ENCODE peak calls at places on chromosomes 7 and 10, in nine cellular contexts. F is CD4-positive, CD25-positive, alpha-beta regulatory T cell; N is aorta; Z is PC-9; S is heart right ventricle; E is hepatocyte; V is uterus; G is spleen; U is transverse colon. C is an unnamed sample. For H3K27me3, the result is how much of the 10 kb centered on the place peaks cover.

GRCh38 chr10:110010076-110011069 is 2.6 kb downstream of the ADD3 start:
- DNase-seq in V (no peak), N (no peak), U (no peak), S (no peak), G (no peak), F (peak), E (no peak), Z (no peak), C (no peak)

GRCh38 chr7:1986366-1987083 is 246.2 kb downstream of the MAD1L1 start:
- DNase-seq in F (no peak), Z (no peak), N (peak), V (no peak), S (no peak), E (no peak), G (peak), U (no peak), C (no peak)

GRCh38 chr10:119457966-119458766 is 84.4 kb downstream of the RGS10 start:
- DNase-seq in E (no peak), S (no peak), F (no peak), G (no peak), N (no peak), Z (no peak), U (no peak), V (no peak), C (no peak)

GRCh38 chr10:112115781-112116385 is 67.7 kb downstream of the GPAM start:
- DNase-seq in V (no peak), N (no peak), F (no peak), Z (peak), U (peak), G (no peak), S (no peak), E (peak), C (peak)

GRCh38 chr7:29864668-29865067 is 58.4 kb downstream of the WIPF3 start:
- DNase-seq in E (no peak), Z (no peak), U (no peak), F (no peak), G (no peak), S (no peak), V (no peak), N (no peak), C (no peak)

GRCh38 chr7:138665249-138665648 is 35.9 kb downstream of the SVOPL start:
- DNase-seq in U (peak), V (no peak), F (no peak), N (no peak), S (no peak), Z (no peak), E (peak), G (no peak), C (no peak)

GRCh38 chr10:17115683-17116082 is 13.9 kb downstream of the CUBN start:
- DNase-seq in Z (peak), N (no peak), E (peak), F (no peak), U (no peak), G (no peak), S (no peak), V (no peak), C (peak)

GRCh38 chr7:54811925-54812264 is 52.9 kb upstream of the SEC61G start:
- DNase-seq in E (no peak), G (no peak), Z (no peak), V (no peak), S (no peak), U (no peak), N (no peak), F (no peak), C (no peak)

GRCh38 chr7:33156441-33156840 is 27.1 kb downstream of the BBS9 start:
- DNase-seq in S (no peak), E (no peak), F (no peak), V (no peak), Z (no peak), U (no peak), N (no peak), G (no peak), C (no peak)

GRCh38 chr7:158042156-158042880 is 545.3 kb downstream of the PTPRN2 start:
- DNase-seq in U (no peak), E (no peak), N (no peak), V (no peak), S (no peak), F (no peak), G (peak), Z (no peak), C (no peak)

GRCh38 chr10:11285171-11285570 is 267.5 kb downstream of the CELF2 start:
- DNase-seq in G (no peak), V (no peak), E (peak), S (no peak), Z (no peak), U (no peak), F (no peak), N (no peak), C (peak)

GRCh38 chr10:102624751-102625330 is 19.4 kb upstream of the TRIM8 start:
- DNase-seq in N (no peak), E (no peak), S (no peak), Z (no peak), F (no peak), U (no peak), G (peak), V (no peak), C (no peak)

GRCh38 chr10:112227331-112227961 is 43.9 kb upstream of the GPAM start:
- DNase-seq in Z (no peak), S (no peak), E (peak), N (no peak), V (no peak), F (no peak), U (no peak), G (no peak), C (no peak)

GRCh38 chr7:140945940-140946339 is 21.2 kb upstream of the BRAF start:
- DNase-seq in S (no peak), Z (no peak), F (no peak), U (no peak), G (no peak), E (no peak), N (no peak), V (no peak), C (no peak)

GRCh38 chr7:70071786-70072185 is 473.5 kb downstream of the AUTS2 start:
- DNase-seq in Z (no peak), V (no peak), E (no peak), U (no peak), S (no peak), F (no peak), N (no peak), G (no peak), C (no peak)

GRCh38 chr7:92064414-92065029 is 69.8 kb downstream of the CYP51A1 start:
- DNase-seq in N (no peak), E (no peak), Z (no peak), F (no peak), S (no peak), U (no peak), G (no peak), V (no peak), C (no peak)

GRCh38 chr7:135210818-135211178 is 528 bp downstream of the WDR91 start:
- DNase-seq in N (no peak), G (no peak), U (no peak), F (no peak), S (no peak), E (no peak), V (peak), Z (no peak), C (no peak)

GRCh38 chr10:103445767-103446567 is 6.2 kb downstream of the CALHM2 start:
- DNase-seq in Z (no peak), S (peak), G (no peak), N (peak), E (no peak), U (peak), V (peak), F (no peak), C (no peak)

GRCh38 chr7:26413007-26413691 is 121.5 kb downstream of the SNX10 start:
- DNase-seq in F (no peak), S (no peak), E (no peak), G (no peak), N (no peak), Z (no peak), U (no peak), V (no peak), C (no peak)

GRCh38 chr7:16774986-16775385 is 21.4 kb downstream of the TSPAN13 start:
- DNase-seq in F (no peak), Z (no peak), V (no peak), E (no peak), S (no peak), N (no peak), G (no peak), U (no peak), C (no peak)

GRCh38 chr7:151374139-151374538 is 32.5 kb downstream of the NUB1 start:
- DNase-seq in U (no peak), F (no peak), S (no peak), G (peak), Z (no peak), N (no peak), V (no peak), E (no peak), C (no peak)

GRCh38 chr10:62992145-62992721 is 140.9 kb upstream of the NRBF2 start:
- DNase-seq in S (peak), U (no peak), E (no peak), G (no peak), Z (no peak), V (no peak), F (no peak), N (no peak), C (no peak)

GRCh38 chr7:119233015-119233414 is 1008.5 kb downstream of the ANKRD7 start:
- DNase-seq in S (no peak), U (no peak), G (no peak), V (no peak), E (no peak), N (no peak), F (no peak), Z (no peak), C (no peak)

GRCh38 chr7:151087247-151088018 is 1.2 kb downstream of the AGAP3 start:
- DNase-seq in G (peak), N (peak), F (no peak), E (peak), Z (peak), U (peak), S (peak), V (peak), C (no peak)

GRCh38 chr7:139492293-139492692 is 8.8 kb upstream of the KLRG2 start:
- DNase-seq in G (no peak), Z (no peak), V (no peak), F (no peak), U (no peak), N (no peak), S (no peak), E (no peak), C (no peak)

GRCh38 chr7:121793716-121794115 is 79.2 kb upstream of the PTPRZ1 start:
- DNase-seq in N (no peak), E (no peak), U (no peak), F (no peak), G (no peak), S (no peak), V (no peak), Z (no peak), C (no peak)

GRCh38 chr10:108465871-108466641 is 1301.5 kb upstream of the SORCS1 start:
- DNase-seq in Z (no peak), F (no peak), E (peak), V (no peak), G (peak), S (peak), N (peak), U (peak), C (no peak)

GRCh38 chr10:70874061-70874460 is 14.3 kb downstream of the PCBD1 start:
- DNase-seq in F (no peak), E (no peak), S (no peak), Z (no peak), V (no peak), U (no peak), G (no peak), N (no peak), C (no peak)

GRCh38 chr7:96179863-96180262 is 142.0 kb downstream of the SLC25A13 start:
- DNase-seq in F (no peak), E (no peak), N (no peak), S (no peak), Z (no peak), V (no peak), U (no peak), G (no peak), C (no peak)

GRCh38 chr7:100679927-100680588 is 6.5 kb downstream of the GNB2 start:
- DNase-seq in N (no peak), G (no peak), Z (no peak), F (no peak), V (peak), U (peak), S (peak), E (no peak), C (no peak)

GRCh38 chr7:477626-478220 is 41.9 kb downstream of the PDGFA start:
- DNase-seq in F (no peak), S (no peak), N (peak), Z (peak), G (peak), U (no peak), V (no peak), E (no peak), C (no peak)

GRCh38 chr7:81534996-81535395 is 234.9 kb downstream of the HGF start:
- DNase-seq in G (no peak), U (no peak), S (no peak), N (no peak), V (no peak), Z (no peak), F (no peak), E (no peak), C (no peak)

GRCh38 chr10:6271663-6272062 is 68.9 kb downstream of the PFKFB3 start:
- DNase-seq in U (no peak), N (no peak), S (no peak), F (no peak), V (no peak), G (no peak), E (no peak), Z (no peak), C (no peak)

GRCh38 chr7:41599760-41600159 is 103.1 kb downstream of the INHBA start:
- DNase-seq in N (no peak), S (no peak), F (no peak), G (no peak), U (no peak), V (no peak), E (no peak), Z (no peak), C (no peak)

GRCh38 chr7:131111081-131111576 is 216.5 kb upstream of the MKLN1 start:
- DNase-seq in F (no peak), E (no peak), G (no peak), V (peak), Z (peak), U (peak), N (no peak), S (peak), C (no peak)

GRCh38 chr10:4512557-4513286 is 313.3 kb upstream of the AKR1E2 start:
- DNase-seq in G (no peak), E (peak), V (peak), N (peak), Z (peak), U (peak), F (no peak), S (peak), C (peak)

GRCh38 chr7:134625571-134625970 is 21.1 kb upstream of the BPGM start:
- DNase-seq in V (no peak), Z (no peak), F (no peak), E (no peak), N (no peak), G (no peak), S (no peak), U (no peak), C (no peak)

GRCh38 chr10:131651674-131652093 is 249.1 kb upstream of the PPP2R2D start:
- DNase-seq in G (peak), S (no peak), Z (no peak), E (no peak), V (no peak), F (no peak), N (no peak), U (no peak), C (no peak)

GRCh38 chr10:131654471-131655087 is 246.2 kb upstream of the PPP2R2D start:
- DNase-seq in F (no peak), Z (no peak), S (no peak), U (no peak), N (peak), E (no peak), V (no peak), G (peak), C (no peak)

GRCh38 chr10:131653550-131654470 is 247.0 kb upstream of the PPP2R2D start:
- DNase-seq in F (no peak), S (no peak), E (no peak), Z (no peak), V (no peak), G (peak), U (no peak), N (peak), C (no peak)

GRCh38 chr10:131652416-131652815 is 248.4 kb upstream of the PPP2R2D start:
- DNase-seq in N (no peak), V (no peak), S (no peak), G (peak), Z (no peak), U (no peak), F (no peak), E (no peak), C (no peak)

DNA sequence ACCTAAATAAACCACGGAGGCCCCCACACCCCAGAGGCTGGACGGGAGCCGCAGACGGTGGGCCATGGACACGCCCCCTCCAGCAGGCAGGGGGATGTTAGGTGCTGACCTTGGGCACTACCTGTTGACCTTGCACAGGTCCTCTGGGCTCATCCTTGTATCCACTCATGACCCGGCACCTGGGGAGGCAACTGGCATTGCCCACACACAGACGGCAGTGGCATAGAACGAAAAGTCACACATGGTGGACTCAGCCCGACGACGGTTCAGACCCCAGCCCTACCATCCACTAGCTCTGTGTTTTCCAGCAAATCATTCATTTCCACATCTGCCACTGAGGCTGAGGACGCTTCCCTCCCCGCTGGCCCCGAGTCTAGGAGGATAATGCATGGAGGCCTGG is 247.7 kb upstream of the PPP2R2D start:
- DNase-seq in E (no peak), Z (no peak), F (no peak), U (no peak), N (peak), V (no peak), G (peak), S (no peak), C (no peak)
- H3K27me3 ChIP-seq in E (under half), Z (under half), F (under half), U (under half), N (under half), V (under half), G (under half), S (half or more), C (under half)

GRCh38 chr7:30975257-30975899 is 11.6 kb downstream of the GHRHR start:
- DNase-seq in V (no peak), Z (no peak), U (no peak), N (no peak), E (no peak), G (no peak), F (no peak), S (no peak), C (no peak)
- H3K27me3 ChIP-seq in V (under half), Z (under half), U (under half), N (under half), E (under half), G (half or more), F (under half), S (under half), C (under half)

GRCh38 chr10:15865304-15865703 is 5.0 kb upstream of the MINDY3 start:
- DNase-seq in S (no peak), Z (no peak), F (no peak), E (no peak), N (no peak), V (no peak), U (no peak), G (no peak), C (no peak)
- H3K27me3 ChIP-seq in S (under half), Z (half or more), F (under half), E (half or more), N (under half), V (under half), U (half or more), G (under half), C (under half)

GRCh38 chr10:100728928-100729876 is 16.2 kb upstream of the PAX2 start:
- DNase-seq in F (no peak), U (no peak), S (no peak), G (peak), Z (no peak), N (no peak), V (no peak), E (peak), C (peak)

GRCh38 chr10:100731603-100732596 is 13.5 kb upstream of the PAX2 start:
- DNase-seq in Z (no peak), V (no peak), S (no peak), N (no peak), U (no peak), F (no peak), G (peak), E (no peak), C (no peak)

GRCh38 chr10:100727808-100728207 is 17.6 kb upstream of the PAX2 start:
- DNase-seq in S (no peak), U (no peak), N (no peak), F (no peak), E (no peak), Z (no peak), V (no peak), G (no peak), C (no peak)

GRCh38 chr10:100730739-100731602 is 14.4 kb upstream of the PAX2 start:
- DNase-seq in S (no peak), U (no peak), E (peak), F (no peak), G (peak), V (no peak), N (no peak), Z (no peak), C (peak)

GRCh38 chr10:100729877-100730738 is 15.3 kb upstream of the PAX2 start:
- DNase-seq in F (no peak), S (no peak), E (no peak), V (no peak), Z (no peak), G (peak), N (no peak), U (no peak), C (peak)
- H3K27me3 ChIP-seq in F (under half), S (half or more), E (half or more), V (half or more), Z (under half), G (half or more), N (under half), U (half or more), C (under half)

GRCh38 chr7:127525866-127526456 is 59.4 kb downstream of the GCC1 start:
- DNase-seq in N (no peak), S (no peak), E (no peak), G (no peak), Z (no peak), F (no peak), V (no peak), U (no peak), C (no peak)
- H3K27me3 ChIP-seq in N (under half), S (under half), E (under half), G (under half), Z (under half), F (under half), V (under half), U (under half), C (under half)

GRCh38 chr10:7891634-7892033 is 73.3 kb downstream of the TAF3 start:
- DNase-seq in E (no peak), U (no peak), V (no peak), Z (no peak), N (no peak), S (no peak), F (no peak), G (no peak), C (no peak)
- H3K27me3 ChIP-seq in E (under half), U (under half), V (under half), Z (under half), N (under half), S (under half), F (under half), G (under half), C (under half)

DNA sequence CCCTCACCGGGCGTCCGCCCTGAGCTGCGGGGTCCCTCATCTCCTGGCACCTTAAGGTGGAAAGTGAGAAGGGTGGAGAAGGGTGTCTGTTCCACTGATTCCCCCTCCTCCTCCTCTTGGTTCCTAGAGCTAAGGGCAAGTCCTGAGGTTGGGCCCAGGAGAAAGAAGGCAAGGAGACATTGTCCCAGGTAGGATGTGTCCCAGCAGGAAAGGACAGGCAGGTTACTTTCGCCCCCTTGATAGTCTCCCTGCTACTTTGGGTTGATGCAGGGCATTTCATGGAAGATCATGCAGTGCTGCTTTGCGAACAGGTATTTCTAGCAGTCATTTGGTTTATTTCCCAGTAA is 582 bp downstream of the STEAP2 start:
- DNase-seq in U (no peak), V (no peak), Z (no peak), F (no peak), G (no peak), E (no peak), S (no peak), N (no peak), C (peak)
- H3K27me3 ChIP-seq in U (under half), V (under half), Z (under half), F (under half), G (under half), E (under half), S (under half), N (under half), C (under half)